ENCODE peak calls at places on chromosomes 11 and 22, in nine cellular contexts. W is NCI-H1092; Q is cardiac muscle cell; S is AG08395; M is naive thymus-derived CD4-positive, alpha-beta T cell; G is nucleus accumbens; I is activated naive CD4-positive, alpha-beta T cell treated with Interleukin-2 at 50 U/mL for 16 hours; J is choroid plexus epithelial cell; P is GM23248. Z is an unnamed sample.
A peak's percentile ranks its signal among the peaks of the same experiment; 100 is the strongest.

GRCh38 chr22:23053051-23053707 is 17.1 kb upstream of the GNAZ start:
- DNase-seq in W (no peak), P (no peak), G (no peak), J (no peak), M (no peak), I (no peak), S (no peak), Q (no peak), Z (no peak)

GRCh38 chr11:19117760-19118097 is 761 bp downstream of the ZDHHC13 start:
- DNase-seq in P (no peak), S (no peak), W (no peak), J (no peak), Q (no peak), I (no peak), G (no peak), M (peak; percentile 3), Z (no peak)

GRCh38 chr11:77046060-77046501 is 11.9 kb downstream of the B3GNT6 start:
- DNase-seq in Q (peak; percentile 63), W (no peak), I (peak; percentile 60), J (peak; percentile 23), S (peak; percentile 47), P (peak; percentile 50), G (no peak), M (peak; percentile 64), Z (no peak)

GRCh38 chr22:37639070-37639760 is at the start of gene SH3BP1:
- DNase-seq in P (peak; percentile 70), I (peak; percentile 65), W (peak; percentile 5), M (peak; percentile 46), G (no peak), J (peak; percentile 35), S (peak; percentile 60), Q (peak; percentile 78), Z (no peak)

GRCh38 chr22:22410121-22410520 is 98.4 kb downstream of the ZNF280B start:
- DNase-seq in S (no peak), J (no peak), M (no peak), I (no peak), P (no peak), W (no peak), G (no peak), Q (no peak), Z (no peak)

GRCh38 chr22:16965083-16965482 is 42.9 kb downstream of the GAB4 start:
- DNase-seq in I (no peak), P (no peak), S (no peak), M (no peak), G (no peak), W (no peak), J (no peak), Q (no peak), Z (no peak)

GRCh38 chr22:38815844-38816243 is 21.9 kb upstream of the DNAL4 start:
- DNase-seq in G (no peak), J (no peak), Q (no peak), P (no peak), I (no peak), W (no peak), S (no peak), M (no peak), Z (no peak)

GRCh38 chr11:92865352-92865751 is 104.1 kb upstream of the MTNR1B start:
- DNase-seq in G (no peak), I (no peak), P (peak; percentile 73), J (no peak), M (no peak), S (peak; percentile 15), W (no peak), Q (no peak), Z (no peak)

GRCh38 chr11:116787436-116787785 is 412 bp downstream of the ZPR1 start:
- DNase-seq in J (peak; percentile 10), M (no peak), P (peak; percentile 71), I (no peak), Q (no peak), W (no peak), G (no peak), S (no peak), Z (no peak)

Z was measured in C1 segment of cervical spinal cord.